ENCODE peak calls at places on chromosomes 6 and 20, in five cellular contexts. A is HCT116, V is psoas muscle, G is heart right ventricle, P is esophagus squamous epithelium. W is an unnamed sample.

GRCh38 chr20:50120935-50121693 is 8.2 kb upstream of the UBE2V1 start:
- DNase-seq in A (peak; percentile 56), V (peak; percentile 85), G (peak; percentile 58), P (peak; percentile 14), W (peak; percentile 61)

GRCh38 chr20:35277531-35278395 is at the start of gene MMP24OS:
- DNase-seq in A (peak; percentile 66), V (peak; percentile 95), G (peak; percentile 93), P (peak; percentile 25), W (peak; percentile 89)

GRCh38 chr20:41011551-41012067 is 17.0 kb upstream of the TOP1 start:
- DNase-seq in A (no peak), V (no peak), G (no peak), P (no peak), W (no peak)

GRCh38 chr20:49675368-49676151 is 38.1 kb downstream of the B4GALT5 start:
- DNase-seq in A (no peak), V (no peak), G (no peak), P (no peak), W (no peak)

GRCh38 chr6:165249808-165250207 is 59.6 kb downstream of the C6orf118 start:
- DNase-seq in A (no peak), V (no peak), G (no peak), P (no peak), W (no peak)

GRCh38 chr6:21204951-21205350 is 388.6 kb upstream of the SOX4 start:
- DNase-seq in A (no peak), V (no peak), G (no peak), P (no peak), W (no peak)

GRCh38 chr20:58195047-58195446 is 33.4 kb downstream of the ANKRD60 start:
- DNase-seq in A (no peak), V (no peak), G (no peak), P (no peak), W (no peak)

GRCh38 chr20:4242376-4242775 is 227.0 kb upstream of the RNF24 start:
- DNase-seq in A (no peak), V (no peak), G (no peak), P (no peak), W (no peak)

GRCh38 chr20:47241345-47241781 is 115.1 kb downstream of the ZMYND8 start:
- DNase-seq in A (no peak), V (no peak), G (no peak), P (no peak), W (no peak)

GRCh38 chr6:149060300-149060984 is 257.1 kb upstream of the TAB2 start:
- DNase-seq in A (no peak), V (no peak), G (peak; percentile 23), P (no peak), W (peak; percentile 39)

GRCh38 chr20:33725607-33726264 is 5.6 kb upstream of the PXMP4 start:
- DNase-seq in A (no peak), V (no peak), G (no peak), P (no peak), W (no peak)
- H3K27ac ChIP-seq in A (no peak overlapping the region), V (no peak overlapping the region), G (no peak overlapping the region), P (no peak overlapping the region), W (no peak overlapping the region)

DNA sequence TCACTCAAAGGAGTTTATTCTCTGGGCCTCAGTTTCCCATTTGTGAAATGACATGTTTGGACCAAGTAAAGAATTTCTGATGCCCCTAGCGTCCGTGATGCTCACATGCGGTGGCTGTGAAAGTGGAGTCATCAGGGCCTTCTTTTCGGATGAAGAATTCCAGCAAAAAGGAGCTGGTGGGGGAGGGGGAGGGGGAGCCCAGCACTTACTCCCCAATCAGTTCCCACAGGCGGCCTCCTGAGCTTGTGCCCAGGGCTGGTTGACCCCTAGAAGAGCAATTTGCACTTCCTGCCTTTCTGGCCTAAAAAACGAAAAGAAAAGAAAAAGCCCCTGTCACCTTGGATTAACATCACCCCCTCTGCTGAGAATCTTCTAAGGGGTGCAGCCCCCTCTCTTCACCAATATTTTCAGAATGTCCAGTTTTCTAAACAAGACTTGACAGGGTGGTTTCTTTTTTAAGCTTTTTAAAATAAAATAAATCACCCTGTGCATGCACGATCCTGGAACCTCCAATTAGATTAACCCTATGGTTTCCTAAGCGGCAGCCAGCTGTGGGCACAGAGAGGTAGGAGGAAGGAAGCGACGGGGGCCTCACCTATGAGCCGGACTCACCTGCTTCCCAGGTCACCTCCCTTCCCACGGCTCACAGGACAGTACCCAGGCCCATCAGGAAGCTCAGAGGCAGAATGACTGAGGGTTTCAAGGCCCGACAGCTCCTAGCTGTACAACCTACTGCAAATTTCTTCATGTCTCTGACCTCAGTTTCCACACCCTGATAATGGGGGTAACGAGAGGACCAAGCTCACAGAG is 10.4 kb upstream of the TGM2 start:
- DNase-seq in A (no peak), V (no peak), G (no peak), P (no peak), W (no peak)
- TF ChIP-seq CTCF in A (no peak), V (no peak), G (no peak), P (no peak), W (no peak)

GRCh38 chr20:11978496-11978895 is 60.8 kb downstream of the BTBD3 start:
- DNase-seq in A (no peak), V (no peak), G (no peak), P (no peak), W (no peak)

GRCh38 chr20:11980263-11980662 is 62.6 kb downstream of the BTBD3 start:
- DNase-seq in A (no peak), V (no peak), G (no peak), P (no peak), W (no peak)

GRCh38 chr20:11981366-11981947 is 63.8 kb downstream of the BTBD3 start:
- DNase-seq in A (no peak), V (no peak), G (no peak), P (no peak), W (no peak)

GRCh38 chr20:11976966-11977365 is 59.3 kb downstream of the BTBD3 start:
- DNase-seq in A (no peak), V (no peak), G (no peak), P (no peak), W (no peak)

DNA sequence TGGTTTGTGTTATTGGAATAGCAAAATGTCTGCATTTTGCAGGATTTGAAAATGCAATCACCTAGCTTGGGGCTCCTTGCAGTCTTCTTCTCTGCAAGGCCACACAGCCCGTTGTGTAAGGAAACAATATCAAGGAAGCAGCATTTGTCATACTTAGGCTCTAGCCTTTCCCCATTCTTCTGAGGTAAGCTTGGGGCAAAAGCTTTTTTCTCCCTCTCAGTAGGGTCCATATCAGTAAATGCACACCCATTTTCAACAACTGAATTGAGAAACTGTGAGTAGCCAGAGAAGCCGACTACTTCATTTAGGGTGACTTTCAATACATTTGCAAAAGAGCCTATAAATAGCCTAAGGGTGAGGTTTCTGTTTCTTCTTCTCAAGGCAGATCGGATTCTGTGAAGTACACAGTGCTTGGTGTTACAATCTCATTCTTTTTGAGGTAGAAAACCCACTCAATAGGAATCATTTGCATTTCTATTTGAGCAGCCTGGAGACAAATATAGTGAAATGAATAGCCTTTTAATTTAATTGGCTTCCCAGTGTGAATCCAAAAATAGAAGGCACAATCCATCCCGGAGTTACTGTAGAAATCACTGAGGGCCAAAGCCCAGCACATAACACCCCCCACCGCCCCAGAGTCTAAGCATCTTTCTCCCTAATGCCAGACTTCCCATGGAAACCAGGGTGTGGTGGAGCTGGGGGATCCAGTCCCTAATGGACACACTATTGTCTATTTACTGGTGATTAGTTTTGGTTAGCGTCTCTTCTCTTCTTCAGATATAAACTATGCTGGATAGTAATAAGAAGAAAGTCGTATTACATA is 61.8 kb downstream of the BTBD3 start:
- DNase-seq in A (no peak), V (no peak), G (no peak), P (no peak), W (no peak)
- H3K27me3 ChIP-seq in A (no peaks in the 10 kb centered on the region), V (no peaks in the 10 kb centered on the region), G (no peaks in the 10 kb centered on the region), P (no peaks in the 10 kb centered on the region), W (no peaks in the 10 kb centered on the region)

DNA sequence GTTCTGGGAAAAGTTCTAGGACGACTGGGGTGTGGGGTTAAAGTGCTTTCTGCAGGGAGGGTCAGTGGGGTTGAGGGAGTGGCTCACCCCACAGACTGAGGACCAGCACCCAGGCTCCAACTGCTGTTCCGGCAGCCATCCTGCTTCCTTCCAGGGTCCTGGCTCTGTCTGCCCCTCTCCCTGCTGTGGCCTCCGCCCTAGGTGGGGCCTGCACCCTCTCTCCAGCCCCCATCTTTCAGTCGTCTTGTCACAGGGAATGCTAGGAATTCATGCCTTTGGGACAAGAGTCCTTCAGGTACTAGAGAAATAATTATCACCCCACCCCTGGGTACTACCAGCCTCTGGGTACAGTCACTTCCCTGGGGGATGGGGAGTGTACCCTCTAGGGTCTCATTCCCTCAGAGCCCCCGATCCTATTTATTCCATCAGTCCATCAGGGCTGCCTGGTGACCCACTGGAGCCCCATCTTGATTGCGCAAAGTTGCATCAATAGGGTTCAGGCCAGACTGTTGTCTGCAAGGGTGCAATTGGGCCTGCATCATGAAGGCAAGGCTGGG is at the start of gene AGER:
- DNase-seq in A (no peak), V (no peak), G (no peak), P (no peak), W (no peak)
- H3K27ac ChIP-seq in A (peak within 1 kb of the TSS; percentile 43), V (peak within 1 kb of the TSS; percentile 76), G (peak within 1 kb of the TSS; percentile 76), P (peak within 1 kb of the TSS; percentile 66), W (peak within 1 kb of the TSS; percentile 51)

W was measured in CD4-positive, alpha-beta T cell.